ENCODE peak calls at places on chromosome 6, in five cellular contexts. G is COLO829, P is NCI-H774, E is body of pancreas, B is GM13976. R is an unnamed sample.

GRCh38 chr6:11645016-11645415 is 107.5 kb downstream of the TMEM170B start:
- DNase-seq in G (no peak), P (no peak), E (no peak), B (no peak), R (no peak)

GRCh38 chr6:135535989-135536414 is 38.5 kb upstream of the AHI1 start:
- DNase-seq in G (peak), P (peak), E (no peak), B (peak), R (peak)

GRCh38 chr6:162403031-162403430 is 324.5 kb downstream of the PRKN start:
- DNase-seq in G (no peak), P (no peak), E (no peak), B (no peak), R (no peak)

GRCh38 chr6:24632573-24632972 is 13.4 kb downstream of the KIAA0319 start:
- DNase-seq in G (no peak), P (no peak), E (no peak), B (no peak), R (no peak)

GRCh38 chr6:100455230-100456124 is 9.2 kb downstream of the SIM1 start:
- DNase-seq in G (no peak), P (no peak), E (peak), B (peak), R (no peak)

GRCh38 chr6:158018370-158018771 is 36.7 kb downstream of the SYNJ2 start:
- DNase-seq in G (no peak), P (no peak), E (no peak), B (no peak), R (no peak)

GRCh38 chr6:11188161-11188915 is 44.1 kb downstream of the NEDD9 start:
- DNase-seq in G (no peak), P (no peak), E (no peak), B (no peak), R (no peak)

GRCh38 chr6:133341607-133342158 is 100.5 kb downstream of the EYA4 start:
- DNase-seq in G (peak), P (peak), E (no peak), B (no peak), R (no peak)

GRCh38 chr6:84669945-84670344 is 94.5 kb downstream of the TBX18 start:
- DNase-seq in G (no peak), P (no peak), E (no peak), B (no peak), R (no peak)

GRCh38 chr6:166757226-166758135 is 130.4 kb upstream of the RPS6KA2 start:
- DNase-seq in G (no peak), P (no peak), E (no peak), B (no peak), R (no peak)

GRCh38 chr6:13485923-13486557 is 1.4 kb downstream of the GFOD1 start:
- DNase-seq in G (peak), P (peak), E (peak), B (peak), R (peak)

GRCh38 chr6:52598123-52598823 is 21.4 kb upstream of the TRAM2 start:
- DNase-seq in G (peak), P (no peak), E (peak), B (no peak), R (peak)

GRCh38 chr6:35428421-35429149 is 23.6 kb upstream of the FANCE start:
- DNase-seq in G (no peak), P (no peak), E (no peak), B (no peak), R (no peak)

GRCh38 chr6:14722704-14723103 is 523.2 kb upstream of the JARID2 start:
- DNase-seq in G (no peak), P (no peak), E (no peak), B (no peak), R (no peak)

GRCh38 chr6:26304213-26305096 is 60.5 kb upstream of the BTN3A2 start:
- DNase-seq in G (no peak), P (no peak), E (no peak), B (no peak), R (no peak)

GRCh38 chr6:39209360-39209811 is 19.9 kb downstream of the KCNK5 start:
- DNase-seq in G (no peak), P (no peak), E (no peak), B (no peak), R (no peak)

GRCh38 chr6:35259194-35259945 is at the start of gene ZNF76:
- DNase-seq in G (peak), P (peak), E (peak), B (peak), R (peak)

GRCh38 chr6:132287101-132287500 is 114.2 kb downstream of the MOXD1 start:
- DNase-seq in G (no peak), P (no peak), E (no peak), B (no peak), R (no peak)

GRCh38 chr6:34967461-34967860 is 78.4 kb downstream of the ANKS1A start:
- DNase-seq in G (no peak), P (no peak), E (no peak), B (no peak), R (no peak)

GRCh38 chr6:150409576-150410066 is 40.8 kb downstream of the IYD start:
- DNase-seq in G (no peak), P (no peak), E (peak), B (no peak), R (no peak)

GRCh38 chr6:42498473-42499128 is 46.9 kb upstream of the TRERF1 start:
- DNase-seq in G (no peak), P (no peak), E (no peak), B (no peak), R (no peak)

GRCh38 chr6:147973806-147974205 is 368.8 kb upstream of the SASH1 start:
- DNase-seq in G (no peak), P (no peak), E (no peak), B (no peak), R (no peak)

GRCh38 chr6:143037470-143037869 is 23.2 kb upstream of the AIG1 start:
- DNase-seq in G (no peak), P (no peak), E (no peak), B (no peak), R (no peak)

GRCh38 chr6:125930810-125931418 is 25.7 kb upstream of the HINT3 start:
- DNase-seq in G (no peak), P (no peak), E (no peak), B (no peak), R (no peak)

GRCh38 chr6:2918936-2919335 is 15.8 kb upstream of the SERPINB9 start:
- DNase-seq in G (no peak), P (no peak), E (no peak), B (no peak), R (no peak)

GRCh38 chr6:152846825-152847224 is 96.2 kb downstream of the VIP start:
- DNase-seq in G (no peak), P (peak), E (no peak), B (no peak), R (no peak)

GRCh38 chr6:41826343-41827043 is 39.0 kb downstream of the TOMM6 start:
- DNase-seq in G (no peak), P (no peak), E (no peak), B (no peak), R (no peak)

GRCh38 chr6:170134077-170135040 is 156.5 kb downstream of the DLL1 start:
- DNase-seq in G (no peak), P (no peak), E (peak), B (no peak), R (peak)

GRCh38 chr6:170358496-170358895 is 51.9 kb downstream of the FAM120B start:
- DNase-seq in G (no peak), P (no peak), E (no peak), B (no peak), R (peak)

GRCh38 chr6:89605861-89606260 is 32.7 kb downstream of the LYRM2 start:
- DNase-seq in G (no peak), P (no peak), E (no peak), B (no peak), R (peak)

R was measured in cerebellum.